ENCODE peak calls at places on chromosomes 1 and 21, in eight cellular contexts. X is testis, A is IMR-90, T is endothelial cell of umbilical vein, W is right lobe of liver, B is prostate gland, J is uterus, D is adrenal gland. Z is an unnamed sample.

GRCh38 chr1:234397732-234398131 is 24.5 kb downstream of the COA6 start:
- DNase-seq in J (no peak), B (no peak), W (no peak), A (no peak), T (no peak), X (no peak), D (no peak), Z (no peak)

GRCh38 chr1:83845437-83846071 is 153.4 kb downstream of the TTLL7 start:
- DNase-seq in A (no peak), W (no peak), J (no peak), T (no peak), B (no peak), X (no peak), D (no peak), Z (no peak)

GRCh38 chr1:232226197-232226681 is 403.7 kb downstream of the SIPA1L2 start:
- DNase-seq in A (peak; percentile 83), X (no peak), B (no peak), T (peak; percentile 12), W (no peak), J (no peak), D (no peak), Z (no peak)

GRCh38 chr1:3711780-3712451 is 40.3 kb upstream of the CCDC27 start:
- DNase-seq in T (no peak), A (no peak), B (peak; percentile 57), D (no peak), X (no peak), J (no peak), W (no peak), Z (no peak)

GRCh38 chr1:213070399-213070798 is 19.4 kb downstream of the RPS6KC1 start:
- DNase-seq in T (peak; percentile 57), X (peak; percentile 31), D (peak; percentile 45), A (peak; percentile 86), B (peak; percentile 9), W (no peak), J (no peak), Z (peak; percentile 46)

GRCh38 chr1:5731110-5731423 is 261.2 kb downstream of the NPHP4 start:
- DNase-seq in X (no peak), J (no peak), T (no peak), B (no peak), W (peak; percentile 10), A (no peak), D (no peak), Z (no peak)

GRCh38 chr1:180837025-180837424 is 75.7 kb upstream of the KIAA1614 start:
- DNase-seq in W (no peak), D (no peak), J (no peak), X (no peak), A (no peak), T (no peak), B (no peak), Z (no peak)

GRCh38 chr1:220702733-220703704 is 12.9 kb downstream of the C1orf115 start:
- DNase-seq in W (no peak), J (no peak), T (no peak), D (no peak), A (no peak), X (no peak), B (no peak), Z (no peak)

GRCh38 chr1:59237905-59238304 is 59.0 kb upstream of the FGGY start:
- DNase-seq in D (no peak), A (peak; percentile 19), W (no peak), T (no peak), J (no peak), X (no peak), B (no peak), Z (no peak)

GRCh38 chr21:21324297-21324696 is 326.1 kb downstream of the NCAM2 start:
- DNase-seq in B (no peak), X (no peak), D (no peak), A (no peak), W (no peak), J (no peak), T (no peak), Z (no peak)

GRCh38 chr1:182657026-182657425 is 27.4 kb downstream of the RGS8 start:
- DNase-seq in T (no peak), W (no peak), J (no peak), A (no peak), X (no peak), B (no peak), D (no peak), Z (no peak)

GRCh38 chr1:27481994-27482620 is 7.9 kb downstream of the WASF2 start:
- DNase-seq in W (no peak), A (no peak), J (no peak), T (no peak), B (no peak), X (no peak), D (no peak), Z (no peak)

GRCh38 chr1:100428160-100428559 is 75.9 kb downstream of the CDC14A start:
- DNase-seq in T (no peak), A (peak; percentile 20), J (no peak), B (no peak), X (no peak), W (no peak), D (no peak), Z (no peak)

GRCh38 chr21:33236013-33236686 is 6.4 kb downstream of the IFNAR2 start:
- DNase-seq in T (no peak), W (no peak), X (no peak), D (no peak), B (no peak), J (no peak), A (no peak), Z (no peak)
- H3K4me1 ChIP-seq in T (peaks cover 35% of the 10 kb centered on the region), W (no peaks in the 10 kb centered on the region), X (no peaks in the 10 kb centered on the region), D (no peaks in the 10 kb centered on the region), B (no peaks in the 10 kb centered on the region), J (no peaks in the 10 kb centered on the region), A (peaks cover 6% of the 10 kb centered on the region), Z (peaks cover under 1% of the 10 kb centered on the region)

GRCh38 chr1:67280696-67281095 is 27.0 kb upstream of the IL12RB2 start:
- DNase-seq in D (no peak), B (no peak), J (no peak), W (no peak), X (no peak), A (no peak), T (no peak), Z (no peak)

GRCh38 chr1:67290236-67290635 is 17.4 kb upstream of the IL12RB2 start:
- DNase-seq in T (no peak), J (no peak), B (no peak), D (no peak), W (no peak), X (no peak), A (no peak), Z (no peak)

GRCh38 chr1:67281246-67281645 is 26.4 kb upstream of the IL12RB2 start:
- DNase-seq in T (no peak), J (no peak), A (no peak), B (no peak), D (no peak), X (no peak), W (no peak), Z (no peak)

GRCh38 chr1:67285780-67286488 is 21.7 kb upstream of the IL12RB2 start:
- DNase-seq in T (peak; percentile 30), D (no peak), J (no peak), B (no peak), A (no peak), X (no peak), W (no peak), Z (no peak)
- TF ChIP-seq POLR2A in T (no peak), D (no peak), J (no peak), B (no peak), A (no peak), X (no peak), W (no peak), Z (no peak)

GRCh38 chr21:38170283-38170682 is 86.5 kb upstream of the KCNJ15 start:
- DNase-seq in X (peak; percentile 48), W (no peak), T (peak; percentile 66), B (peak; percentile 11), J (no peak), A (peak; percentile 12), D (no peak), Z (peak; percentile 57)

GRCh38 chr21:38175321-38175720 is 81.5 kb upstream of the KCNJ15 start:
- DNase-seq in B (no peak), J (no peak), A (no peak), T (peak; percentile 33), X (no peak), D (no peak), W (no peak), Z (no peak)

GRCh38 chr21:38171723-38172344 is 85.0 kb upstream of the KCNJ15 start:
- DNase-seq in J (no peak), X (no peak), B (no peak), W (no peak), T (peak; percentile 87), A (peak; percentile 45), D (no peak), Z (no peak)

GRCh38 chr21:38167345-38167744 is 89.4 kb upstream of the KCNJ15 start:
- DNase-seq in D (no peak), B (no peak), W (no peak), T (no peak), X (no peak), A (no peak), J (no peak), Z (no peak)

DNA sequence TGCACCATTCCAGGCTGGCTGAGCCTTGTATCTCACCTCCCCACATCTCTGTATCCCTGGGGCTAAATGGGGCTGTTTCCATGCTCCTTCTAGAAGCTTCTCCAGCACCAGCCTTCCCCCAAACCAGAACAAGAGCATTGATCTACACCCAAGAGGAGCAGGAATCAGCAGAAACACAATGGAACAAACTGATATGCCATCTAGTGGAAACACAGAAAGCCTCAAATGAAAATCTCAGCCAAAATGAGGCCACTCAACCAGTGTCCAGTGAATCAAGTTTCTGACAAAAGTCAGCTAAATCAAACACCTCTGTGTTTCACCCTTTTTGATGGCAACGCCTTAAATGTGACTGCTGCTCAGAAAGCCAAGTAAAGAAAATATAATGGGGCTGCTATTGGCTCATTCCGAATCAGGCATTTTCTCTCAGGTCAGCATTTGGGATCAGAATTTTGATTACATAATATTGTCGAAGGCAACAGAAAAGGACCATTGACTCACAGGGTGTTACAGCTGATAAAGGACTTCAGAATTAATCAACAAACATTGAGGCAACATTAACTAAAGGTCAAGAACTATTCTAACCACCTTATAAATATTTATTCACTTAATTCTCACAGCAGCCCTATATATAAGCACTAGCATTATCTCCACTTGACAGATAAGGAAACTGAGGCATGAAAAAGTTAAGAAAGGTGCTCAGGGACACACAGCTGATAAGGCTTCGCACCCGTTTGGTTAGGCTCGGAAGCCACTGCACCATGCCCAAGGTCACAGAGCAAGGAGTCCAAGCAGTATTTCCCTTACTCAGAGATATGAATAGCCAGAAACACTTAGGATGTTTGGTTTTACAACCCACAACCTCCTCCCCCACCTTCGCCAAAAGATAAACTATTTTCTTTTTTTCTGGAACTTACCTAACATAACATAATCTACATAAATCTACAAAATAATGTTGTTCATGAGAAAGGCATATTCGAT is 85.8 kb upstream of the KCNJ15 start:
- DNase-seq in X (no peak), D (no peak), T (peak; percentile 45), A (peak; percentile 29), W (no peak), J (no peak), B (no peak), Z (peak; percentile 45)
- TF ChIP-seq CTCF in X (no peak), D (no peak), T (no peak), A (peak; percentile 11), W (no peak), J (no peak), B (no peak), Z (no peak)

DNA sequence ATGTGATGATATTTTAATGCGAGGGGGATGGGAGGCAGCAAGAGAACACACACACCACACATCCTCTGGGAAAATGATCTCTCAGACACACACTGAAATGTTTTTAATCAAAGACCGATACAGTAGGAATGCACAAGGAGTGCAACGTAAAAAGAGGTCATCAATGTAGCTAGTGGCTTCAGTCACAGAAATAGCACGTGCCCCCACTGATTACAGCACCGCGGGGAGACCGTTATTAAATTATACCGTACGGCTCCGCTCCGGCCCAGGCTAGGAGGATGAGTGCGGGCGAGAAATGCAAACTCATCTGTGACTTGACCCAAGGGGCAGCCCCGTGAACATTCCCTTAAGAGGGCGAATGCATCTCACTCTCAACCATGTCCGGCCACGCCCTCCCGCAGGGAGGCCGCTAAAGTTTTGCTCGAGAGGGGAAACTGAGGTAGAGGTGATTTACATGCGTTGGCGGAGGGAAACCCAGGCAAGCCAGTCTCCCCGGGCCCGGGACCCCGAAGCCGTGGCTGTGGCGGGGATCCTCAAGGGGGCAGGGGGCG is 552 bp downstream of the UBR4 start:
- DNase-seq in T (peak; percentile 48), B (peak; percentile 14), D (no peak), A (peak; percentile 61), W (peak; percentile 62), J (peak; percentile 36), X (peak; percentile 56), Z (peak; percentile 41)
- H3K4me1 ChIP-seq in T (peaks cover 29% of the 10 kb centered on the region), B (peaks cover 10% of the 10 kb centered on the region), D (peaks cover 17% of the 10 kb centered on the region), A (peaks cover 7% of the 10 kb centered on the region), W (no peaks in the 10 kb centered on the region), J (peaks cover 13% of the 10 kb centered on the region), X (peaks cover 48% of the 10 kb centered on the region), Z (peaks cover 48% of the 10 kb centered on the region)

Z was measured in stomach.